ENCODE peak calls at places on chromosomes 7 and 10, in four cellular contexts. E is ovary, I is cardiac muscle cell, A is GM12878. G is an unnamed sample. For H3K27me3 and H3K4me1, the result is how much of the 10 kb centered on the place peaks cover.

GRCh38 chr7:31782411-31782991 is 95.5 kb downstream of the PPP1R17 start:
- DNase-seq in E (no peak), I (peak), A (peak), G (no peak)

GRCh38 chr10:103153302-103153759 is 39.7 kb downstream of the NT5C2 start:
- DNase-seq in E (no peak), I (peak), A (no peak), G (no peak)

GRCh38 chr7:47663841-47664240 is 81.9 kb upstream of the TNS3 start:
- DNase-seq in E (no peak), I (no peak), A (no peak), G (no peak)

GRCh38 chr10:4051408-4052151 is 266.6 kb upstream of the KLF6 start:
- DNase-seq in E (no peak), I (no peak), A (no peak), G (no peak)

GRCh38 chr7:73738220-73738611 is 386 bp downstream of the ABHD11 start:
- DNase-seq in E (no peak), I (peak), A (no peak), G (peak)

GRCh38 chr7:32643194-32643593 is 147.9 kb downstream of the AVL9 start:
- DNase-seq in E (no peak), I (no peak), A (no peak), G (no peak)

GRCh38 chr10:64506963-64507362 is 985.8 kb downstream of the REEP3 start:
- DNase-seq in E (no peak), I (no peak), A (no peak), G (no peak)

GRCh38 chr10:70733051-70733450 is 52.1 kb downstream of the TBATA start:
- DNase-seq in E (no peak), I (no peak), A (no peak), G (no peak)

GRCh38 chr10:69345402-69345801 is 67.1 kb downstream of the HK1 start:
- DNase-seq in E (no peak), I (no peak), A (no peak), G (no peak)

GRCh38 chr10:73840056-73840402 is 28.6 kb upstream of the NDST2 start:
- DNase-seq in E (no peak), I (no peak), A (no peak), G (no peak)

GRCh38 chr10:79038841-79039201 is 29.9 kb upstream of the ZMIZ1 start:
- DNase-seq in E (no peak), I (peak), A (no peak), G (peak)

GRCh38 chr10:34908472-34908871 is 93.4 kb upstream of the PARD3 start:
- DNase-seq in E (no peak), I (no peak), A (no peak), G (no peak)

GRCh38 chr7:48084727-48085432 is 4.2 kb upstream of the UPP1 start:
- DNase-seq in E (peak), I (no peak), A (peak), G (peak)

GRCh38 chr7:130388671-130389070 is 8.4 kb downstream of the CPA1 start:
- DNase-seq in E (no peak), I (no peak), A (no peak), G (no peak)

GRCh38 chr10:63651864-63652263 is 130.7 kb downstream of the REEP3 start:
- DNase-seq in E (no peak), I (no peak), A (no peak), G (no peak)

GRCh38 chr7:37065779-37066271 is 341.5 kb upstream of the AOAH start:
- DNase-seq in E (no peak), I (no peak), A (peak), G (no peak)

GRCh38 chr7:70458195-70458695 is 673.7 kb upstream of the GALNT17 start:
- DNase-seq in E (no peak), I (no peak), A (no peak), G (no peak)

GRCh38 chr7:78769551-78770101 is 683.8 kb downstream of the MAGI2 start:
- DNase-seq in E (no peak), I (peak), A (peak), G (no peak)

GRCh38 chr7:78764571-78764970 is 688.9 kb downstream of the MAGI2 start:
- DNase-seq in E (no peak), I (no peak), A (no peak), G (no peak)

GRCh38 chr7:78765985-78766729 is 687.3 kb downstream of the MAGI2 start:
- DNase-seq in E (no peak), I (no peak), A (no peak), G (no peak)

GRCh38 chr7:78770422-78771410 is 682.8 kb downstream of the MAGI2 start:
- DNase-seq in E (peak), I (peak), A (no peak), G (no peak)

DNA sequence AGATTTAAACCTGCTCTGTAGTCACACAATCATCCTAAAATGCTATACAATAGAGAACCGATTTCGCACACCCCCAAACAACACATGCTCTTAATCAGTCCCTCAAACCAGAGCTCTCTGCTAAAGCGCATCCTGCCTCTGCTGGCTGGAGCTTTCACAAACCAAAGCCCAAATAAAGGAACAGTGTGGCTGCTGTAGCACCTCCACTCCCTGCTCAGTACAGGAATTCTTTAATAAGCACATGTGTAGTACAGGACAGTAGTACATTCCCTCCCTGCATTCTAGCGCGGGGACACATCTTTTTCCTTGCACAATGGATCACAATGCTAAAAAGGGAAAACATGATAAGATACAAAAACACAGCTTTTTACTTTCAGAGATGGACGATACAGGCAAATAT is 684.6 kb downstream of the MAGI2 start:
- DNase-seq in E (no peak), I (peak), A (no peak), G (no peak)
- H3K4me3 ChIP-seq in E (no peak), I (peak), A (no peak), G (peak)

GRCh38 chr10:130042386-130042785 is 68.2 kb downstream of the C10orf143 start:
- DNase-seq in E (no peak), I (no peak), A (no peak), G (no peak)

GRCh38 chr10:130043491-130043890 is 67.1 kb downstream of the C10orf143 start:
- DNase-seq in E (no peak), I (no peak), A (no peak), G (no peak)

GRCh38 chr10:130045801-130046321 is 64.8 kb downstream of the C10orf143 start:
- DNase-seq in E (no peak), I (no peak), A (no peak), G (peak)

GRCh38 chr10:130045091-130045652 is 65.5 kb downstream of the C10orf143 start:
- DNase-seq in E (no peak), I (peak), A (no peak), G (no peak)

DNA sequence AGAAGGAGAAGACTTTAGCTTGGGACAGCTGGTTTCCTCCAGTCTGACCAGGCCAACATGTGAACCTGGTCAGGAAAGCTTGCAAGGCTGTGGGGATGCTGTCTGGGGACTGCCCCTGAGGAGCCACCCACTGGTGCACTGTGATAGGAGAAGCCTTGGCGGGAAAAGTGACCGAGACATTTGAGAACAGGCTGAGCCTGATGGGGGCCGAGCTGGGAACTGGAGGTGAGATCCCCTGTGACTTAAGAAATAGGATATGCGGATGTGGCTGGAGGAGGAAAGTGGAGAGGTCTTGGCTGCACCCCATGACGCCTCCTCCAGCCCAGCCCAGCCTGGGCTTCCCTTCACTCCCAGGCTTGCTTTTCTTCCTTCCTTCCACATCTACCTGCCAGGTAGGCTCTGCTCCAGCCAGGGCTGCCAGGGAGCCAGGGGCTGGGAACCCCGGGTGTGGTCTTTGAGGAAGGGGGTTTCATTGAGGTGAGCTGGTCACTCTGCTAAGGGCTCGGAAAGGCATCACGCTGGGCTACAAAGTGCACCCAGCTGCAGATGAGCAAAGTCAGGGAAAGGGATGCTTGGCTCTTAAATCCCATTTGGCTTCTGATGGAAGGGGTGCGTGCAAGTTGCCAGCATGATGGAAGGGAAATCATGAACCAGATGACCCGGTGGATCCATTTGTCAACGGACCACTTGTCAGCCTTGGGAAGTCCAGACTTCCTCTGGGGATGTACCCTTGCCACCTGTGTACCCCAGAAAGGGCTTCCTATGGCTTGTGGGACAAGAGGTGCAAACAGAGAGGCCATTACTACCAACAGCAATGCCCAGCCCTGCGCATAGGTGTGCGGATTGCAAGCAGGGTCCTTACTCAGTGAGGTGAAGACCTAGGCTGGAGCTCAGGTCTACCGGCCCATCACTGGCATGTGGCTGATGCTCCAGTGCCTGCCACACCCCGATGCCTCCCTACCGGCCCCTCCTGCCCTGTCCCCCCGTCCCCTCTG is 66.3 kb downstream of the C10orf143 start:
- DNase-seq in E (no peak), I (no peak), A (no peak), G (no peak)
- H3K27me3 ChIP-seq in E (under half), I (under half), A (under half), G (under half)

DNA sequence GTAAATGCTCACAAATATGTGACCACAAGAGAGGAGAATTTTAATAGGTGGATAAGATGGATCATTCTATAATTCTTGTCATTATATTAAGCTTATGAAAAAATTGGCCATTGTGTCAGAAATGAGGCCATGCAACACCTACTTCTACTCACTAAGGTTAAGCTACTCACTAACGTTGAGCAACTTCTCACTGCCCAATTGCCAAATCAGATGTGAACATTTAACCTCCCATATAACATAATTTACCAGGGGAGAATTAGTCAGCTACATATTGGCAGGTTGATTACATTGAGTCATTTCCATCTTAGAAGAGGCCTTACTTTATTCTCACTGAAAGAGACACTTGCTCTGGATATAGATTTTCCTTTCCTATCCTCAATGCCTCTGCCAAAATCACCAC is 211.2 kb upstream of the DGKB start:
- DNase-seq in E (no peak), I (no peak), A (no peak), G (no peak)
- H3K4me1 ChIP-seq in E (under half), I (under half), A (under half), G (under half)

DNA sequence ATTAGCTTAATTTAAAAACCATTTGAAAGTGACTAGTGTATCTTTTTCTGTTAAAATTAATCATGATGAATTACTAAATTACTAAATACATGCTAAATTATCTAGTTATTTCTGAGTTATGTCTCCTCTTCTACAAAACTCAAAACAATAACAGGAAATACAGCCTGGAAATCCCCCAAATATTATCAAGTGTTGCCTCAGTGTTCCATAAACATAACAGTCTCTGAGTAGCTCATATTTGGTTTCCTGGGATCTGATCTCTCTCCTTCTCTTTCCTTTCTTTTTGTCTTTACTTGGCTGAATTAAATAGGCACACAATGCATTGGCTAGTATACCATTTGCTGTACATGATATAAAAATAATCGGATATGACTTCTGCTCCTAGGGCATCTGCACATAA is 277.6 kb upstream of the IGFBP3 start:
- DNase-seq in E (no peak), I (no peak), A (no peak), G (no peak)
- H3K4me3 ChIP-seq in E (no peak), I (no peak), A (no peak), G (no peak)

GRCh38 chr7:927031-927671 is 27.3 kb downstream of the ADAP1 start:
- DNase-seq in E (no peak), I (no peak), A (no peak), G (peak)

GRCh38 chr7:926061-927030 is 28.1 kb downstream of the ADAP1 start:
- DNase-seq in E (no peak), I (no peak), A (no peak), G (peak)

GRCh38 chr7:930975-931758 is 23.3 kb downstream of the ADAP1 start:
- DNase-seq in E (no peak), I (no peak), A (no peak), G (peak)

GRCh38 chr7:931871-932650 is 22.4 kb downstream of the ADAP1 start:
- DNase-seq in E (no peak), I (no peak), A (no peak), G (peak)

GRCh38 chr7:929311-929711 is 25.2 kb downstream of the ADAP1 start:
- DNase-seq in E (no peak), I (no peak), A (no peak), G (peak)
- H3K27me3 ChIP-seq in E (under half), I (under half), A (under half), G (under half)